ENCODE peak calls at places on chromosome 12, in eight cellular contexts. Q, E, N, Z, P, C, L and A are unnamed samples.

GRCh38 chr12:112843272-112843671 is 51.7 kb downstream of the RPH3A start:
- DNase-seq in Z (peak; percentile 10), C (no peak), L (no peak), E (no peak), Q (peak; percentile 4), N (no peak), P (no peak), A (no peak)

GRCh38 chr12:101829639-101830390 is 944 bp downstream of the GNPTAB start:
- DNase-seq in Q (peak; percentile 12), N (no peak), P (no peak), E (no peak), C (no peak), L (peak; percentile 9), Z (no peak), A (no peak)

GRCh38 chr12:20264608-20265114 is 103.7 kb upstream of the PDE3A start:
- DNase-seq in E (no peak), P (no peak), Z (no peak), Q (peak; percentile 11), N (no peak), L (no peak), C (no peak), A (no peak)

GRCh38 chr12:130104596-130105253 is 57.5 kb upstream of the FZD10 start:
- DNase-seq in N (no peak), Z (no peak), E (no peak), L (no peak), C (no peak), Q (no peak), P (peak; percentile 20), A (no peak)

GRCh38 chr12:116525418-116526001 is 33.7 kb upstream of the MAP1LC3B2 start:
- DNase-seq in E (no peak), Z (peak; percentile 91), L (peak; percentile 64), P (peak; percentile 84), C (peak; percentile 31), N (no peak), Q (peak; percentile 95), A (peak; percentile 79)

GRCh38 chr12:131916306-131917138 is 12.6 kb upstream of the PUS1 start:
- DNase-seq in E (no peak), N (no peak), Z (no peak), C (peak; percentile 20), Q (no peak), L (no peak), P (peak; percentile 12), A (no peak)

GRCh38 chr12:121060149-121061001 is 21.3 kb upstream of the OASL start:
- DNase-seq in N (peak; percentile 30), P (no peak), Z (peak; percentile 59), E (peak; percentile 57), C (no peak), Q (peak; percentile 38), L (peak; percentile 74), A (no peak)

GRCh38 chr12:117080707-117081141 is 18.5 kb downstream of the TESC start:
- DNase-seq in P (no peak), C (no peak), N (no peak), E (no peak), L (no peak), Q (no peak), Z (no peak), A (no peak)

GRCh38 chr12:11540156-11540555 is 109.3 kb upstream of the ETV6 start:
- DNase-seq in P (no peak), N (no peak), Z (no peak), L (no peak), Q (no peak), C (no peak), E (no peak), A (no peak)

GRCh38 chr12:11542599-11542998 is 106.9 kb upstream of the ETV6 start:
- DNase-seq in L (no peak), P (no peak), N (no peak), C (no peak), Q (no peak), E (no peak), Z (peak; percentile 2), A (no peak)

GRCh38 chr12:11540615-11541014 is 108.9 kb upstream of the ETV6 start:
- DNase-seq in N (no peak), C (no peak), L (no peak), P (no peak), Z (no peak), E (no peak), Q (no peak), A (no peak)

GRCh38 chr12:11543513-11544168 is 105.8 kb upstream of the ETV6 start:
- DNase-seq in C (no peak), P (no peak), N (no peak), L (no peak), E (no peak), Z (no peak), Q (no peak), A (no peak)

DNA sequence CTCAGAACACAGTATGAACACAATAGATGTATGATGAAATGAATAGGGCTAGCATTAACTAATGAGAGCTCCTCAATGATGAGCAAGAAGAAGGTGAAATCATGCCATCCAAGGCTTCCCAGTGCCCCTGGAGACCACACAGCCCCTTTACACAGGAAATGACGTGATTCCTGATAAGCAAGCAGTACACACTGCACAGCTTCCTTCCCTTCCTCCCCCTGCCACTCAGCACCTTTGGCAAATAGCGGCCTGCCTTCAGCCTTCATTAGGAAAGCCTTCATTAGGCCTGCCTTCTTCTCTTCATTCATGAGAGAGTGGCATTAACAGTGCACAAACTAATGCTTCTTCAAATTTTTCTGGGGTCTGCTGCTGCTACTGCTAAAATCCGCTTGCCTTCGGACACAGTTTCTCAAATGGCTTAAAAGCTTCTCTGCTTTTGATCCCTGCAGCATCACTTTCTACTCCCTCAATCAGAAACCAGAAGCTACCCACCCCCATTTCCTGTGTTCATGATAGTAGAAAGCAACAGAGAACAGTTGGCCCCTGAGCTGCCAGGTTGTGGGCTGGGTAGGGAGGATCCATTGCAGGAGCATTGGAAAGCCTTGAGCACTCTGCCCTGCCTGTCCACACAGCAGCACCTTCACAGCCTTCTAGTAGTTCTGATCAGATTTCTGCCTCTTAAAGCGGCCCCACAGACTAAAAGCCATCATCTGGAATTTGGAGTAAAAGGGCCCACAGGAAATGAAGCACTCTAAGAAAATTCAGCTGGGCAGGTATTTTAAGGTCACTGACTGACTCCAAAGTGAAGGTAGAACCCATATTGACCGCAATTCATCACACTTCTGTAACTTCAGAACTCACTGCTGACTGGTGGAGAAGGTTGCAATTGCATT is 103.8 kb upstream of the ETV6 start:
- DNase-seq in L (no peak), C (no peak), Z (peak; percentile 69), N (no peak), Q (no peak), P (no peak), E (no peak), A (no peak)
- TF ChIP-seq CTCF in L (no peak), C (no peak), Z (no peak), N (no peak), Q (no peak), P (no peak), E (no peak), A (no peak)

GRCh38 chr12:50401383-50402155 is 884 bp downstream of the LARP4 start:
- DNase-seq in P (peak; percentile 19), E (no peak), Z (peak; percentile 74), L (peak; percentile 68), N (no peak), Q (peak; percentile 87), C (peak; percentile 33), A (peak; percentile 50)

GRCh38 chr12:50403001-50403440 is 2.3 kb downstream of the LARP4 start:
- DNase-seq in Q (no peak), C (no peak), N (no peak), Z (no peak), L (no peak), E (no peak), P (no peak), A (no peak)

GRCh38 chr12:50400638-50401382 is at the start of gene LARP4:
- DNase-seq in N (peak; percentile 94), Q (peak; percentile 93), E (peak; percentile 93), Z (peak; percentile 97), C (peak; percentile 93), L (peak; percentile 94), P (peak; percentile 90), A (peak; percentile 51)

GRCh38 chr12:50402270-50403000 is 1.8 kb downstream of the LARP4 start:
- DNase-seq in P (no peak), N (no peak), L (no peak), Q (peak; percentile 22), E (no peak), C (no peak), Z (no peak), A (no peak)

GRCh38 chr12:50404307-50404706 is 3.6 kb downstream of the LARP4 start:
- DNase-seq in P (no peak), Z (no peak), N (no peak), L (no peak), E (no peak), Q (no peak), C (no peak), A (no peak)
- H3K4me3 ChIP-seq in P (no peak overlapping the region), Z (no peak overlapping the region), N (no peak overlapping the region), L (no peak overlapping the region), E (no peak overlapping the region), Q (no peak overlapping the region), C (no peak overlapping the region), A (no peak overlapping the region)

GRCh38 chr12:50640321-50640939 is 123.5 kb upstream of the ATF1 start:
- DNase-seq in Q (no peak), C (no peak), P (no peak), Z (no peak), N (no peak), E (no peak), L (no peak), A (no peak)
- TF ChIP-seq CTCF in Q (no peak), C (no peak), P (no peak), Z (no peak), N (no peak), E (no peak), L (no peak), A (no peak)

DNA sequence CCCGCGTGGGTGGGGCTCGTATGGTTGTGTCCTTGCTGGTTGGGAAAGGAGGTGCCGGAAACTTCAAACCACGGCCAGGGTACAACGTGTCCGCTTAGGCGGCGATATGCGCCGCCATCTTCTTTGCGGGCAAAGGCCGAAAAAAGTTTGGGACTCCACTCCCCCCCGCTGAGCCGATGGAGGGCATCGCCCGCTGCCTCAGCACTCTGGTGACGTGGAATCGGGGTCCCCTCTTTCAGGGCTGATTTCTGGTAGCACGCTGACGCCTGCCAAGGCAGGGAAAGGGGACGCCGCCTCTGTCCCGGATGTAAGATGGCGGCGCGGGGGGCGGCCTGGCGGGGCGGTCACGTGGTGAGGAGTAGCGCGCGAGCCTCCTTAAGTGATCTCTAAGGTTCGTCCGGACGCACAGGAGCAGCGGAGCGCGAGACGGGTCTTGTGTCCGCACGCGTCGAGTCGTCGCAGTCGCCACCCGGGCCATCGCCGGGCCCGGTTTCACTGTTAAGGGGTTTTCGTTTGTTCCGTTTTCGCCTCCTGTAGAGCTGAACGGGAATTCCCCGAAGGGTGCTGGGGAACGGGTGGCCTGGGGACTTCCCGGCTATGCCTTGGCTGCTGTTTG is 135.9 kb downstream of the MON2 start:
- DNase-seq in L (peak; percentile 93), Z (peak; percentile 94), P (peak; percentile 86), C (peak; percentile 85), N (peak; percentile 46), E (peak; percentile 94), Q (peak; percentile 91), A (peak; percentile 74)
- H3K4me3 ChIP-seq in L (peak overlapping the region; percentile 85), Z (peak overlapping the region; percentile 57), P (peak overlapping the region; percentile 88), C (peak overlapping the region; percentile 80), N (peak overlapping the region; percentile 89), E (peak overlapping the region; percentile 81), Q (peak overlapping the region; percentile 92), A (peak overlapping the region; percentile 97)

GRCh38 chr12:123972448-123973401 is at the start of the genes CCDC92 and ZNF664:
- DNase-seq in N (no peak), Q (peak; percentile 84), Z (peak; percentile 95), C (peak; percentile 95), P (peak; percentile 96), E (peak; percentile 94), L (peak; percentile 92), A (peak; percentile 55)
- TF ChIP-seq CTCF in N (peak; percentile 34), Q (no peak), Z (peak; percentile 4), C (no peak), P (peak; percentile 13), E (no peak), L (peak; percentile 18), A (no peak)